ENCODE peak calls at places on chromosomes 1 and 21, in five cellular contexts. R is astrocyte of the spinal cord, M is dorsolateral prefrontal cortex, E is HCT116, A is adrenal gland. D is an unnamed sample.
A peak's percentile ranks its signal among the peaks of the same experiment; 100 is the strongest.

GRCh38 chr1:56441586-56441985 is 137.8 kb downstream of the PLPP3 start:
- DNase-seq in E (no peak), A (no peak), M (no peak), R (no peak), D (no peak)

GRCh38 chr1:37514350-37515184 is at the start of gene MEAF6:
- DNase-seq in R (peak; percentile 76), M (peak; percentile 68), A (peak; percentile 84), E (peak; percentile 36), D (peak; percentile 94)

GRCh38 chr21:28148400-28149064 is 844.1 kb downstream of the LTN1 start:
- DNase-seq in E (no peak), A (peak; percentile 2), R (peak; percentile 23), M (no peak), D (no peak)

GRCh38 chr1:206962269-206962668 is 8.0 kb downstream of the FCAMR start:
- DNase-seq in E (no peak), A (no peak), M (no peak), R (no peak), D (no peak)

GRCh38 chr1:178019622-178020021 is 49.8 kb upstream of the SEC16B start:
- DNase-seq in A (no peak), M (no peak), E (no peak), R (no peak), D (no peak)

GRCh38 chr21:46084041-46084561 is 13.8 kb upstream of the COL6A2 start:
- DNase-seq in E (no peak), A (no peak), M (no peak), R (no peak), D (no peak)

GRCh38 chr21:31011412-31011811 is 26.9 kb downstream of the KRTAP19-8 start:
- DNase-seq in R (no peak), M (no peak), E (no peak), A (no peak), D (no peak)

GRCh38 chr1:31881698-31882000 is 56.5 kb downstream of the PTP4A2 start:
- DNase-seq in E (no peak), A (no peak), R (no peak), M (no peak), D (no peak)

GRCh38 chr1:3460653-3461237 is 6.3 kb downstream of the ARHGEF16 start:
- DNase-seq in R (peak; percentile 42), M (no peak), E (no peak), A (peak; percentile 37), D (no peak)

GRCh38 chr1:177585492-177586220 is 384.2 kb downstream of the SEC16B start:
- DNase-seq in M (no peak), A (no peak), R (peak; percentile 5), E (no peak), D (no peak)

GRCh38 chr1:169186106-169186505 is 79.6 kb downstream of the ATP1B1 start:
- DNase-seq in A (no peak), M (no peak), E (no peak), R (no peak), D (no peak)

GRCh38 chr1:230781596-230781995 is 34.4 kb downstream of the CAPN9 start:
- DNase-seq in A (no peak), M (no peak), R (no peak), E (no peak), D (peak; percentile 53)

GRCh38 chr1:221174598-221174997 is 295.4 kb downstream of the HLX start:
- DNase-seq in M (no peak), E (no peak), A (no peak), R (no peak), D (no peak)

GRCh38 chr21:43740497-43741156 is 21.7 kb downstream of the PDXK start:
- DNase-seq in R (peak; percentile 17), E (no peak), A (peak; percentile 80), M (no peak), D (no peak)

GRCh38 chr1:109793486-109794318 is 30.0 kb upstream of the EPS8L3 start:
- DNase-seq in A (peak; percentile 21), M (peak; percentile 7), R (peak; percentile 88), E (peak; percentile 16), D (no peak)

GRCh38 chr1:64965239-64966157 is 851 bp downstream of the JAK1 start:
- DNase-seq in E (no peak), M (no peak), A (peak; percentile 79), R (peak; percentile 63), D (no peak)

GRCh38 chr21:14850394-14850793 is 214.4 kb downstream of the NRIP1 start:
- DNase-seq in A (no peak), E (no peak), R (peak; percentile 31), M (no peak), D (no peak)

GRCh38 chr1:211135342-211135950 is 1.5 kb upstream of the KCNH1 start:
- DNase-seq in E (peak; percentile 45), M (no peak), A (no peak), R (peak; percentile 75), D (peak; percentile 32)

GRCh38 chr1:228157381-228158126 is 7.8 kb downstream of the GJC2 start:
- DNase-seq in A (no peak), E (no peak), M (no peak), R (no peak), D (no peak)

GRCh38 chr1:161008857-161009554 is 11.9 kb downstream of the F11R start:
- DNase-seq in M (no peak), A (no peak), E (no peak), R (no peak), D (no peak)

GRCh38 chr1:172483448-172483847 is 39.6 kb upstream of the PIGC start:
- DNase-seq in M (no peak), A (no peak), R (no peak), E (no peak), D (no peak)

GRCh38 chr1:217660353-217661062 is 29.4 kb downstream of the SPATA17 start:
- DNase-seq in M (no peak), E (peak; percentile 62), A (peak; percentile 7), R (peak; percentile 60), D (peak; percentile 24)

GRCh38 chr1:244231572-244232315 is 180.7 kb downstream of the ZBTB18 start:
- DNase-seq in A (peak; percentile 6), E (no peak), R (peak; percentile 20), M (no peak), D (no peak)

GRCh38 chr1:178417858-178418257 is 78.9 kb downstream of the CLEC20A start:
- DNase-seq in E (peak; percentile 88), R (peak; percentile 83), A (no peak), M (no peak), D (no peak)

GRCh38 chr1:22258696-22259095 is 115.8 kb upstream of the WNT4 start:
- DNase-seq in A (no peak), E (no peak), R (peak; percentile 40), M (no peak), D (no peak)

GRCh38 chr1:165492845-165493244 is 47.9 kb upstream of the RXRG start:
- DNase-seq in R (no peak), M (no peak), A (no peak), E (no peak), D (no peak)

GRCh38 chr1:81703352-81703735 is 97.4 kb upstream of the ADGRL2 start:
- DNase-seq in R (peak; percentile 73), E (no peak), A (no peak), M (no peak), D (no peak)

GRCh38 chr1:64110924-64111777 is 92.3 kb upstream of the UBE2U start:
- DNase-seq in A (no peak), R (no peak), E (no peak), M (no peak), D (no peak)

DNA sequence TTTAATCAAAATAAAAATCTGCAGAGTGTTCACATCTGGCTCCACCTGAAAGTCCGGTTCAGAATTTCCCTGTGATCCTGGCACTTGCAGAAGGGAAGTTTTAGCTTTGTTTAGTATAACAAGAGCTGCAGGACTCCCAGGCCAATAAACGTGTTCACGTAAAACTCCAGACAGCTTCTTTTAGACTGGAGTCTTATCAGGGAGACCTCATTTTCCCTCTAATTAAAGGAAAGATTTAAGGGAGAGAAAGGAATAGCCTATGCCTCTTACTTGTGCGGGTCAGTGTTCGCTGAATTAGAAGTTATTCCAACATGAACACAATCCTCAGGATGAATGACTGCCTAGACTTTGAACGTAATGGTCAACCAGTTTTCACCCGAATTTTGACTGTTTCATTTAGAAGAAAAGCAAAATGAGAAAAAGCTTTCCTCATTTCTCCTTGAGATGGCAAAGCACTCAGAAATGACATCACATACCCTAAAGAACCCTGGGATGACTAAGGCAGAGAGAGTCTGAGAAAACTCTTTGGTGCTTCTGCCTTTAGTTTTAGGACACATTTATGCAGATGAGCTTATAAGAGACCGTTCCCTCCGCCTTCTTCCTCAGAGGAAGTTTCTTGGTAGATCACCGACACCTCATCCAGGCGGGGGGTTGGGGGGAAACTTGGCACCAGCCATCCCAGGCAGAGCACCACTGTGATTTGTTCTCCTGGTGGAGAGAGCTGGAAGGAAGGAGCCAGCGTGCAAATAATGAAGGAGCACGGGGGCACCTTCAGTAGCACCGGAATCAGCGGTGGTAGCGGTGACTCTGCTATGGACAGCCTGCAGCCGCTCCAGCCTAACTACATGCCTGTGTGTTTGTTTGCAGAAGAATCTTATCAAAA is 202.1 kb upstream of the SGIP1 start:
- DNase-seq in R (peak; percentile 88), M (no peak), E (no peak), A (peak; percentile 38), D (no peak)
- TF ChIP-seq CTCF in R (peak; percentile 19), M (no peak), E (no peak), A (no peak), D (no peak)

DNA sequence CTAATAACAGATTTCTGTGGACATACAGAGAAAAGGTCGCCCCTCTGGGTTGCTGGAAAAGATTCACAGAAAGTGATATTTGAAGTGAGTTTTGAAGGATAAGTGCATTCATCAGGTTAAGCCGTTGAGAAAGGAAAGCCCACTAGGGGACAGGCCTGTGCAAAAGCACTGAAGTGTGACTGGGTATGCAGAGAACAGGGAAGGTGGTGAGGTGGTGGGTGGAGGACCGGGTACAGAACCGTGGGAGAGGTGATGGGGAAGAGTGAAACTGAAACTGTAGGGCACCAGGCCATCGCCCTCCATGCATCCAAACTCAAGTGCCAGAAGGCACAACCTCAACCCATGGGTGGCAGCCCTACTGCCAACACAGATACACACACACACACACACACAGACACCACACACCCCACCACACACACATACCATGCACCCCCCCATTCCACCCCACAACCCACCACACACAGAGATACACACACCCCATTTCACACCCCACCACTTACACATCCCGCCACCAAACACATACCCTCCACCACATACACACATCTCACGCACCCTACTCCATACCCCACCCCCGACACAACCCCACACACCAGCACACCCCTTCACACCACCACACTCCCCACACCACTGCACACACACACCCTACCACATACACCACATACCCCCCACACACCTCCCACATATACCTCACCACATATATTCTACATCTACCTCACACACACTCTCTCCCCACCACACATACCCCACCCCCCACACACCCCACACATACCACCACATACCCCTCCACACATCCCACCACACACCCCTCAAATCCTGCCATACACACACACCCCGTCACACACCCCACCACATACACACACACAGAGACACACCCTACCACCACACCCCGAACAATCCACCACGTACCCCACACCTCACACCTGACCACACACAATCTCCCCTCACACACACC is 59.0 kb downstream of the TSEN15 start:
- DNase-seq in E (no peak), M (no peak), R (no peak), A (no peak), D (peak; percentile 24)
- TF ChIP-seq CTCF in E (no peak), M (no peak), R (peak; percentile 17), A (no peak), D (no peak)

GRCh38 chr1:66360285-66360724 is 173.6 kb upstream of the SGIP1 start:
- DNase-seq in M (no peak), A (no peak), R (no peak), E (no peak), D (no peak)
- TF ChIP-seq CTCF in M (no peak), A (peak; percentile 7), R (no peak), E (no peak), D (peak; percentile 30)

GRCh38 chr21:26307640-26308039 is 137.1 kb upstream of the APP start:
- DNase-seq in E (no peak), A (no peak), R (no peak), M (no peak), D (no peak)
- TF ChIP-seq CTCF in E (no peak), A (no peak), R (no peak), M (no peak), D (no peak)